ENCODE peak calls at places on chromosomes 7 and 10, in nine cellular contexts. One of them, this sample, is unnamed.

GRCh38 chr7:95246935-95247370 is 77.4 kb downstream of the PON1 start:
- DNase-seq in astrocyte of the spinal cord: peak
- DNase-seq in PC-9: peak
- DNase-seq in heart right ventricle: peak
- DNase-seq in right lobe of liver: peak
- DNase-seq in Caco-2: peak
- DNase-seq in OCI-LY7: peak
- DNase-seq in AG04450: peak
- DNase-seq in A549: peak
- DNase-seq in this sample: peak

GRCh38 chr7:41010418-41010817 is 692.5 kb downstream of the INHBA start:
- DNase-seq in right lobe of liver: no peak
- DNase-seq in AG04450: no peak
- DNase-seq in Caco-2: no peak
- DNase-seq in A549: no peak
- DNase-seq in PC-9: no peak
- DNase-seq in heart right ventricle: peak
- DNase-seq in OCI-LY7: no peak
- DNase-seq in astrocyte of the spinal cord: no peak
- DNase-seq in this sample: no peak

GRCh38 chr7:105219771-105220160 is 169.0 kb downstream of the SRPK2 start:
- DNase-seq in OCI-LY7: no peak
- DNase-seq in astrocyte of the spinal cord: peak
- DNase-seq in A549: no peak
- DNase-seq in PC-9: peak
- DNase-seq in Caco-2: no peak
- DNase-seq in heart right ventricle: no peak
- DNase-seq in AG04450: peak
- DNase-seq in right lobe of liver: no peak
- DNase-seq in this sample: no peak

GRCh38 chr10:88792656-88793055 is 9.9 kb upstream of the LIPM start:
- DNase-seq in right lobe of liver: peak
- DNase-seq in AG04450: no peak
- DNase-seq in astrocyte of the spinal cord: peak
- DNase-seq in PC-9: no peak
- DNase-seq in OCI-LY7: no peak
- DNase-seq in Caco-2: no peak
- DNase-seq in A549: no peak
- DNase-seq in heart right ventricle: peak
- DNase-seq in this sample: peak

GRCh38 chr7:29886827-29887226 is 80.5 kb downstream of the WIPF3 start:
- DNase-seq in OCI-LY7: no peak
- DNase-seq in right lobe of liver: no peak
- DNase-seq in astrocyte of the spinal cord: no peak
- DNase-seq in heart right ventricle: no peak
- DNase-seq in PC-9: no peak
- DNase-seq in AG04450: no peak
- DNase-seq in A549: no peak
- DNase-seq in Caco-2: no peak
- DNase-seq in this sample: no peak

GRCh38 chr7:140033036-140033435 is 29.7 kb downstream of the PARP12 start:
- DNase-seq in AG04450: no peak
- DNase-seq in astrocyte of the spinal cord: peak
- DNase-seq in PC-9: no peak
- DNase-seq in right lobe of liver: no peak
- DNase-seq in heart right ventricle: no peak
- DNase-seq in A549: no peak
- DNase-seq in Caco-2: no peak
- DNase-seq in OCI-LY7: no peak
- DNase-seq in this sample: no peak

GRCh38 chr10:60239228-60239627 is 150.4 kb downstream of the ANK3 start:
- DNase-seq in astrocyte of the spinal cord: no peak
- DNase-seq in right lobe of liver: no peak
- DNase-seq in PC-9: no peak
- DNase-seq in Caco-2: no peak
- DNase-seq in AG04450: no peak
- DNase-seq in A549: no peak
- DNase-seq in heart right ventricle: no peak
- DNase-seq in OCI-LY7: no peak
- DNase-seq in this sample: no peak

GRCh38 chr10:43226441-43226840 is 40.4 kb downstream of the RASGEF1A start:
- DNase-seq in heart right ventricle: no peak
- DNase-seq in astrocyte of the spinal cord: no peak
- DNase-seq in right lobe of liver: peak
- DNase-seq in Caco-2: no peak
- DNase-seq in PC-9: no peak
- DNase-seq in A549: no peak
- DNase-seq in OCI-LY7: no peak
- DNase-seq in AG04450: no peak
- DNase-seq in this sample: no peak

GRCh38 chr10:118584181-118584954 is 11.1 kb downstream of the PRLHR start:
- DNase-seq in heart right ventricle: no peak
- DNase-seq in astrocyte of the spinal cord: peak
- DNase-seq in Caco-2: no peak
- DNase-seq in AG04450: peak
- DNase-seq in right lobe of liver: no peak
- DNase-seq in PC-9: no peak
- DNase-seq in OCI-LY7: no peak
- DNase-seq in A549: no peak
- DNase-seq in this sample: peak

GRCh38 chr10:28939352-28940157 is 262.2 kb downstream of the BAMBI start:
- DNase-seq in astrocyte of the spinal cord: peak
- DNase-seq in OCI-LY7: no peak
- DNase-seq in right lobe of liver: peak
- DNase-seq in A549: peak
- DNase-seq in PC-9: peak
- DNase-seq in Caco-2: peak
- DNase-seq in heart right ventricle: peak
- DNase-seq in AG04450: no peak
- DNase-seq in this sample: no peak

GRCh38 chr10:600876-601275 is 88.6 kb downstream of the DIP2C start:
- DNase-seq in right lobe of liver: peak
- DNase-seq in Caco-2: no peak
- DNase-seq in PC-9: no peak
- DNase-seq in AG04450: no peak
- DNase-seq in astrocyte of the spinal cord: peak
- DNase-seq in OCI-LY7: no peak
- DNase-seq in heart right ventricle: no peak
- DNase-seq in A549: no peak
- DNase-seq in this sample: peak

GRCh38 chr10:23174974-23175512 is 17.1 kb upstream of the PTF1A start:
- DNase-seq in A549: no peak
- DNase-seq in astrocyte of the spinal cord: no peak
- DNase-seq in PC-9: no peak
- DNase-seq in Caco-2: no peak
- DNase-seq in heart right ventricle: no peak
- DNase-seq in right lobe of liver: no peak
- DNase-seq in OCI-LY7: no peak
- DNase-seq in AG04450: no peak
- DNase-seq in this sample: no peak

GRCh38 chr10:5266804-5267203 is 70.2 kb downstream of the AKR1C4 start:
- DNase-seq in AG04450: no peak
- DNase-seq in heart right ventricle: no peak
- DNase-seq in A549: no peak
- DNase-seq in Caco-2: no peak
- DNase-seq in OCI-LY7: no peak
- DNase-seq in PC-9: no peak
- DNase-seq in astrocyte of the spinal cord: no peak
- DNase-seq in right lobe of liver: no peak
- DNase-seq in this sample: no peak

GRCh38 chr10:65556006-65556405 is 1369.8 kb upstream of the LRRTM3 start:
- DNase-seq in AG04450: no peak
- DNase-seq in heart right ventricle: no peak
- DNase-seq in Caco-2: no peak
- DNase-seq in right lobe of liver: no peak
- DNase-seq in astrocyte of the spinal cord: no peak
- DNase-seq in A549: no peak
- DNase-seq in PC-9: no peak
- DNase-seq in OCI-LY7: no peak
- DNase-seq in this sample: no peak

GRCh38 chr7:41058986-41059741 is 643.7 kb downstream of the INHBA start:
- DNase-seq in heart right ventricle: no peak
- DNase-seq in astrocyte of the spinal cord: no peak
- DNase-seq in right lobe of liver: no peak
- DNase-seq in A549: no peak
- DNase-seq in OCI-LY7: no peak
- DNase-seq in PC-9: peak
- DNase-seq in AG04450: no peak
- DNase-seq in Caco-2: peak
- DNase-seq in this sample: no peak

GRCh38 chr10:121152033-121152432 is 300.9 kb downstream of the WDR11 start:
- DNase-seq in AG04450: no peak
- DNase-seq in A549: no peak
- DNase-seq in Caco-2: no peak
- DNase-seq in right lobe of liver: no peak
- DNase-seq in heart right ventricle: no peak
- DNase-seq in astrocyte of the spinal cord: no peak
- DNase-seq in OCI-LY7: no peak
- DNase-seq in PC-9: no peak
- DNase-seq in this sample: no peak

GRCh38 chr7:143892527-143893300 is 9.3 kb downstream of the TCAF1 start:
- DNase-seq in Caco-2: peak
- DNase-seq in A549: no peak
- DNase-seq in heart right ventricle: no peak
- DNase-seq in right lobe of liver: no peak
- DNase-seq in PC-9: peak
- DNase-seq in AG04450: no peak
- DNase-seq in astrocyte of the spinal cord: peak
- DNase-seq in OCI-LY7: peak
- DNase-seq in this sample: no peak

GRCh38 chr7:149558149-149558861 is 60.7 kb upstream of the ZNF746 start:
- DNase-seq in Caco-2: no peak
- DNase-seq in astrocyte of the spinal cord: peak
- DNase-seq in AG04450: peak
- DNase-seq in right lobe of liver: no peak
- DNase-seq in PC-9: no peak
- DNase-seq in heart right ventricle: no peak
- DNase-seq in A549: no peak
- DNase-seq in OCI-LY7: no peak
- DNase-seq in this sample: no peak

DNA sequence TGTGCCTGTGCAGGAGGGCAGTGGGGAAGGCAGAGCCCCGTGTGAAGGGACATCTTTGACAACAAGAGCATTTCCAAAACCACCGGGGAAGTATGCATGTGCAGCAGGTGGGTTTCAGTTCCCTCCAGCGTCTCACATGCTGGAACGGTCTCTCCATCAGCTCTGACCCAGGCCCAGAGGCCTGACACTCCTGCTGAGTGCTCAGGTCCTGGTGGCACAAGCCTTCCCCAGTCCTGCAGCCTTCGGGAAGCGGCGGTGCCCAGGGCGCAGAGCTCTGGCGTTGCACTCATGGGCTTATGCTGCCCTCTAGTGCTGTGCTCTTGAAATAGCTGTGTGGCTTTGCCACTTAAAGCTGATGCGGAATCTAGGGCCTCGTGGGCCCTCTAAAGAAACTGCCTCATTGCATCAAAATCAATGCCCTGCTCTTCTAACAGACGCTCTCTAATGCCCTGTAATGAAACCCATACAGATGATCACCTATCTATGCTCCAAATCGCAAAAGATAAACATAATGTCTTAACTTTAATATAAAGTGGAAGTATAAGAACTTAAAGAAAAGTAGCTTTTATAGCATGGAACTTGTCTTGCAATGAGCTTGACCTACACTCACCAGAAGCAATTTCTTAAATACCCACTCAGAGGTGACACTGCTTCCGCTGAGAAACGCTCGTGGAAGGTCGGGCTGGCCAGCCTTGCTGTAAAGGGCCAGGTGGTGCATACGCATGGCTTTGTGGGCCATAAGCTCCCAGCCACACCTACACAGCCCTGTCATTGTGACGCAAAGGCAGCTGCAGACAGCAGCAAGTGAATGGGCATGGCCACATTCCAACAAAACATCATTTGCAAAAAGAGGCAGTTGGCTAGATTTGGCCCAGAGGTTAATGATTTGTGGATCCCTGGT is 38.6 kb downstream of the CLRN3 start:
- DNase-seq in AG04450: peak
- DNase-seq in heart right ventricle: peak
- DNase-seq in astrocyte of the spinal cord: peak
- DNase-seq in right lobe of liver: peak
- DNase-seq in Caco-2: peak
- DNase-seq in A549: peak
- DNase-seq in PC-9: no peak
- DNase-seq in OCI-LY7: peak
- DNase-seq in this sample: no peak
- TF ChIP-seq CTCF in AG04450: peak
- TF ChIP-seq CTCF in heart right ventricle: peak
- TF ChIP-seq CTCF in astrocyte of the spinal cord: peak
- TF ChIP-seq CTCF in right lobe of liver: peak
- TF ChIP-seq CTCF in Caco-2: peak
- TF ChIP-seq CTCF in A549: peak
- TF ChIP-seq CTCF in PC-9: peak
- TF ChIP-seq CTCF in OCI-LY7: peak
- TF ChIP-seq CTCF in this sample: peak

DNA sequence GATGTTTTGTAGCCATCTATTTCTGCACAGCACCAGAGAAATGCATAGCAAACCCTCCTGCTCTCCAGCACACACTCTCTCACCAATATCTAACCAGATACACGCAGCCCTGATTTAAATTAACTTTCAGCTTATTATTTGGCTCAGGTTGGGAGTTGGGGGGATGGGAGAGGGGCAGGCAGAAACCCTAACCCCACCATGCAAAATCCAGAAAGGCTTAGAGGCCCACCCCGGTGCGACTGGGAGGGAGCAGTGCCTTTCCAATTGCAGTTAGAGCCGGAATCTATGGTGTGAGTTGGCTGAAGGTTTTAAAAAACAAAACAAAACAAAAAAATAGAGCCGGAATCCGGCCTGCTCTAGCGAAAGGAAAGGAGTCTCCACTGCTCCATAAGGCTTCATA is 3.0 kb downstream of the IGF2BP3 start:
- DNase-seq in astrocyte of the spinal cord: no peak
- DNase-seq in AG04450: no peak
- DNase-seq in heart right ventricle: no peak
- DNase-seq in OCI-LY7: no peak
- DNase-seq in PC-9: no peak
- DNase-seq in right lobe of liver: no peak
- DNase-seq in Caco-2: no peak
- DNase-seq in A549: no peak
- DNase-seq in this sample: no peak
- H3K4me3 ChIP-seq in astrocyte of the spinal cord: peak
- H3K4me3 ChIP-seq in AG04450: peak
- H3K4me3 ChIP-seq in heart right ventricle: no peak
- H3K4me3 ChIP-seq in OCI-LY7: peak
- H3K4me3 ChIP-seq in PC-9: peak
- H3K4me3 ChIP-seq in right lobe of liver: no peak
- H3K4me3 ChIP-seq in Caco-2: peak
- H3K4me3 ChIP-seq in A549: peak
- H3K4me3 ChIP-seq in this sample: peak

GRCh38 chr7:82247814-82248433 is 195.7 kb downstream of the CACNA2D1 start:
- DNase-seq in Caco-2: no peak
- DNase-seq in PC-9: no peak
- DNase-seq in heart right ventricle: no peak
- DNase-seq in AG04450: no peak
- DNase-seq in right lobe of liver: no peak
- DNase-seq in OCI-LY7: peak
- DNase-seq in astrocyte of the spinal cord: peak
- DNase-seq in A549: peak
- DNase-seq in this sample: no peak
- TF ChIP-seq CTCF in Caco-2: peak
- TF ChIP-seq CTCF in PC-9: peak
- TF ChIP-seq CTCF in heart right ventricle: peak
- TF ChIP-seq CTCF in AG04450: peak
- TF ChIP-seq CTCF in right lobe of liver: no peak
- TF ChIP-seq CTCF in OCI-LY7: peak
- TF ChIP-seq CTCF in astrocyte of the spinal cord: peak
- TF ChIP-seq CTCF in A549: peak
- TF ChIP-seq CTCF in this sample: peak

GRCh38 chr10:110502072-110502845 is 4.6 kb downstream of the DUSP5 start:
- DNase-seq in PC-9: no peak
- DNase-seq in astrocyte of the spinal cord: peak
- DNase-seq in AG04450: no peak
- DNase-seq in Caco-2: no peak
- DNase-seq in OCI-LY7: no peak
- DNase-seq in heart right ventricle: no peak
- DNase-seq in A549: no peak
- DNase-seq in right lobe of liver: no peak
- DNase-seq in this sample: no peak
- H3K4me3 ChIP-seq in PC-9: peak
- H3K4me3 ChIP-seq in astrocyte of the spinal cord: peak
- H3K4me3 ChIP-seq in AG04450: peak
- H3K4me3 ChIP-seq in Caco-2: no peak
- H3K4me3 ChIP-seq in OCI-LY7: no peak
- H3K4me3 ChIP-seq in heart right ventricle: no peak
- H3K4me3 ChIP-seq in A549: peak
- H3K4me3 ChIP-seq in right lobe of liver: peak
- H3K4me3 ChIP-seq in this sample: peak